ENCODE peak calls at places on chromosomes 16 and 17, in eight cellular contexts. M is HepG2, P is A549, G is GM23338, R is GM12878, E is SK-N-SH, A is K562, C is HCT116. W is an unnamed sample.

GRCh38 chr16:31718998-31719397 is 154.6 kb upstream of the ZNF267 start:
- DNase-seq in M (no peak), P (no peak), G (no peak), R (no peak), E (no peak), A (no peak), C (no peak), W (no peak)

GRCh38 chr16:47143677-47144558 is at the start of gene NETO2:
- DNase-seq in M (peak; percentile 52), P (peak; percentile 61), G (peak; percentile 82), R (no peak), E (peak; percentile 88), A (peak; percentile 78), C (no peak), W (peak; percentile 60)

GRCh38 chr16:57760357-57761160 is 25.0 kb downstream of the KATNB1 start:
- DNase-seq in M (no peak), P (no peak), G (peak; percentile 58), R (no peak), E (no peak), A (no peak), C (no peak), W (no peak)

GRCh38 chr16:87447323-87447722 is 45.5 kb downstream of the ZCCHC14 start:
- DNase-seq in M (no peak), P (no peak), G (no peak), R (no peak), E (no peak), A (no peak), C (no peak), W (no peak)

GRCh38 chr17:80724723-80725388 is 180.2 kb downstream of the RPTOR start:
- DNase-seq in M (no peak), P (peak; percentile 31), G (no peak), R (no peak), E (peak; percentile 68), A (no peak), C (peak; percentile 2), W (no peak)

GRCh38 chr16:81821422-81822128 is 42.5 kb downstream of the PLCG2 start:
- DNase-seq in M (no peak), P (no peak), G (peak; percentile 42), R (peak; percentile 90), E (no peak), A (no peak), C (no peak), W (no peak)

GRCh38 chr17:33927732-33928133 is 327.4 kb upstream of the CCL2 start:
- DNase-seq in M (no peak), P (peak; percentile 10), G (peak; percentile 24), R (no peak), E (peak; percentile 39), A (peak; percentile 57), C (no peak), W (no peak)

GRCh38 chr17:40035162-40035559 is 19.0 kb downstream of the MED24 start:
- DNase-seq in M (no peak), P (peak; percentile 74), G (peak; percentile 90), R (no peak), E (peak; percentile 80), A (peak; percentile 71), C (no peak), W (peak; percentile 19)

GRCh38 chr16:87603684-87604571 is 1.6 kb downstream of the JPH3 start:
- DNase-seq in M (no peak), P (no peak), G (peak; percentile 70), R (no peak), E (peak; percentile 77), A (no peak), C (no peak), W (no peak)

DNA sequence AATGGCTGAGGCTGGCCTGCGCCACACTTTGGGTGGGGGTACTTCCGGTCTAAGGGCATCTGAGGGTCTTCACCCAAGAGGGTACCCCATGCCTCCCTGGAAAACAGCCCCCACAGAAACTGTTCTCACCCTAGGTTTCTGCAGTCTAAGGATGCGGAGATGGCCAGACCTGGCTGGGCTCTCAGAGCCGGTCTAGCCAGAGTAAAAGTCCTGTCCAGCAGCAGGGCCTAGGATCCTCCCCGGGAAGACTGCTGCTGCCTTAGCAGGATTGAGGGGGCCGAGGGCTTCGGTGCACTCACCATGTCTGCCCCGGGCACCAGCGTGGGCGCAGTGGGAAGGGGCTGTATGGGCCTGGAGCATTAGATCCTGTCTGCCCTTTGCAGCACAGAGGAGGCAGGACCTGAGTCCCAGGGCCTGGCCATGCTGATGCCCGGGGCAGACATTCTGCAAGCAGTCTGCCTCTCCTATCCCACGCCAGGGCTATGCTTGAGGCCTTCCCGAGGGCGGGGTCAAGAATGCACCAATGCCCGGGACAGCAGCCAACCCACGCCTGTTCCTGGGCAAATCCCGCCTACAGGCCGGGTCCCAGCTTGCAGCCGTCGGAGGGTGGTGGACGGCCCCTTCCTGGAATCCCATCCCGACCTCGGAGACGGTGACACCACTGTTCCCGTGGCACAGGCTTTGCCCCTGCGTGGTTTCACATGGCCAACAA is 54.7 kb downstream of the CBFA2T3 start:
- DNase-seq in M (no peak), P (no peak), G (peak; percentile 57), R (no peak), E (no peak), A (no peak), C (no peak), W (no peak)
- TF ChIP-seq REST in M (no peak), P (no peak), G (no peak), R (no peak), E (no peak), A (no peak), C (no peak), W (no peak)

GRCh38 chr17:51947160-51947559 is 211.4 kb downstream of the CA10 start:
- DNase-seq in M (peak; percentile 6), P (no peak), G (no peak), R (no peak), E (no peak), A (no peak), C (no peak), W (no peak)
- H3K27ac ChIP-seq in M (no peak overlapping the region), P (no peak overlapping the region), G (no peak overlapping the region), R (no peak overlapping the region), E (no peak overlapping the region), A (no peak overlapping the region), C (no peak overlapping the region), W (no peak overlapping the region)

GRCh38 chr17:57377094-57377493 is 120.8 kb downstream of the MSI2 start:
- DNase-seq in M (peak; percentile 67), P (peak; percentile 59), G (no peak), R (no peak), E (no peak), A (no peak), C (no peak), W (no peak)

GRCh38 chr17:57375770-57376181 is 119.5 kb downstream of the MSI2 start:
- DNase-seq in M (no peak), P (no peak), G (no peak), R (no peak), E (no peak), A (peak; percentile 78), C (peak; percentile 90), W (no peak)

GRCh38 chr17:57375040-57375769 is 118.9 kb downstream of the MSI2 start:
- DNase-seq in M (no peak), P (no peak), G (no peak), R (no peak), E (no peak), A (no peak), C (no peak), W (no peak)

GRCh38 chr17:57380055-57380356 is 123.7 kb downstream of the MSI2 start:
- DNase-seq in M (no peak), P (no peak), G (no peak), R (no peak), E (no peak), A (peak; percentile 43), C (no peak), W (no peak)

DNA sequence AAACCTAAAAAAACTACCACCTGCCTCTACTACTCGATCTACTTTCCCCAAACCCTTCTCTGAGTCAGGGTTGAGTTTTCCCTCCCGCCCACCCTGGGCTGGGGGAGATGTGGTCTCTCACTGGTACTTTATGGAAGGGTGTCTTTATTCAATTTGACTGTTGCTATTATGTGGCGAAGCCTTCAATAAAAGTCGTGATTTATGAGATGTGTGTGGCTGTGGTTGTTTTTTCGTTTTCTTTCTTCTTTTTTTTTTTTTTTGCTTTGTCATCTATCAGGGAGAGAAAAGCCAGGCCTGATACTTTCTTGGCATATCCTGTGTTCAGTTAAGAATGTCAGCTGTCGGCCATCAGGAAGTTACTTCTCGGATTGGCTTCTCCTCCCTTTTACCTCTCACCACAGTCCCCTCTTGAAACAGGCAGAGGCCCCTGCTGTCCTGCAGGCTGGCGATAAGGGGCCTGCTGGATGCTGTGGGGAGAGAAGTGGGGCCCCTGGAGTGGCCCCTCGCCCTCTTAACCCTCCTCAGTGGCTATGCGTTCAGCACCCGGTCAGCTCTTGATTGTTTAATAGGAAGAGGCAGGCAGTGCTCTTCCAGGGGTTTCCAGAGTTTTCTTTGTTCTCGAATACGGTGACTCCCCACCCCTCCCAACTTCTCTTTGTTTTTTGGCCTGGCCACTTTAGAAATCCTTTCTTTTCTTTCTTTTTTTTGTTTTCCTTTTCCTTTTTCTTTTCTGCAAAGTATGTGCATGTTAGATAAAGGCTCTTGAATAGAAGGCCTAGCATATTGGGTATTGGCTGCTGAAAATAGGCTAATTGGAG is 123.1 kb downstream of the MSI2 start:
- DNase-seq in M (no peak), P (no peak), G (peak; percentile 61), R (no peak), E (peak; percentile 67), A (peak; percentile 96), C (no peak), W (peak; percentile 21)
- TF ChIP-seq REST in M (no peak), P (no peak), G (no peak), R (no peak), E (peak; percentile 77), A (peak; percentile 66), C (no peak), W (no peak)

GRCh38 chr16:14527411-14528044 is 102.5 kb downstream of the PARN start:
- DNase-seq in M (no peak), P (no peak), G (no peak), R (no peak), E (no peak), A (peak; percentile 28), C (no peak), W (no peak)
- H3K27ac ChIP-seq in M (peak overlapping the region; percentile 25), P (peak overlapping the region; percentile 91), G (peak overlapping the region; percentile 12), R (no peak overlapping the region), E (no peak overlapping the region), A (peak overlapping the region; percentile 75), C (no peak overlapping the region), W (no peak overlapping the region)

GRCh38 chr16:84538441-84538840 is 34.0 kb upstream of the MEAK7 start:
- DNase-seq in M (no peak), P (no peak), G (no peak), R (no peak), E (no peak), A (no peak), C (no peak), W (no peak)
- TF ChIP-seq REST in M (no peak), P (no peak), G (no peak), R (no peak), E (no peak), A (no peak), C (no peak), W (no peak)

DNA sequence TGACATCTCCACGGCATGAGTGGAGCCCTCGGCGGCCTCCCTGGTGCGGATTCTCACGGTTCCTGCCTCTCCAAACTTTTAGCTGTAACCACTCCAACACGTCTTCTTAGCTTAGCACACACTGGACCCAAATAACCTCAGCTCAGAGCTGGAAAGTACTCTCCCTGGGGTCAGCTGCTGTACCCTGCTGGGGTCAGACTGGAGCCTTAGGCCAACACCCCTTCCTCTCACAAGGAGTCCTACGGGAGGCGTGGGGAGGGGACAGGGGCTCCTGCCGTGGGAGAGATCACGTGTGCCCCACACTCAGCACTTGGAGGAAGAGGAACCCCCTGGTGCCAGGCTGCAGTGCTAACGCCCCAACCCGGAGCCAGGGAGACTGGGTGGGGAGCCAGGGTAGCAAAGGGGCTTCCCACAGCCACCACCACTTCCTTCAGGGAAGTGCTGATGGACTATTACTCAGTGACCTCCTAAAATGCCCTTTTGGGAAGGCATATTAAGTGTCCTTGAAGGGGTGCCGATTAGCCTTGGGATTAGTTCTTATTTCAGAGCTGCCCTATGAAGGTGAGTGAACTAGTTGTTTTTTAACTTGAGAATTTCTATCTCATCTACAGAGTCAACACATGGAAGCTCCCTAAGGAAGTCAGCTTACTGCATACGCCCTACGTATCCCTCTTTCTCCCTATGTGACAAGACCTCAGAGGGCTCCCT is 124.0 kb downstream of the HIC1 start:
- DNase-seq in M (no peak), P (no peak), G (no peak), R (no peak), E (no peak), A (no peak), C (no peak), W (no peak)
- H3K27ac ChIP-seq in M (no peak overlapping the region), P (no peak overlapping the region), G (no peak overlapping the region), R (no peak overlapping the region), E (peak overlapping the region; percentile 85), A (no peak overlapping the region), C (no peak overlapping the region), W (no peak overlapping the region)